ENCODE peak calls at places on chromosomes 3 and 15, in five cellular contexts. M, F, G, I and J are unnamed samples.

GRCh38 chr3:47017504-47018268 is 38.2 kb downstream of the NBEAL2 start:
- DNase-seq in M (no peak), F (no peak), G (no peak), I (peak; percentile 64), J (no peak)

GRCh38 chr3:46585799-46586693 is 19.9 kb upstream of the LRRC2 start:
- DNase-seq in M (no peak), F (no peak), G (no peak), I (no peak), J (no peak)

GRCh38 chr3:63910873-63911272 is 1.3 kb downstream of the SCAANT1 start:
- DNase-seq in M (no peak), F (no peak), G (no peak), I (no peak), J (peak; percentile 32)

GRCh38 chr3:121175083-121175482 is 267.1 kb downstream of the STXBP5L start:
- DNase-seq in M (no peak), F (no peak), G (no peak), I (no peak), J (no peak)

GRCh38 chr3:57019057-57019456 is 41.4 kb upstream of the SPATA12 start:
- DNase-seq in M (no peak), F (no peak), G (no peak), I (no peak), J (no peak)

GRCh38 chr3:125185758-125186245 is 26.7 kb downstream of the SLC12A8 start:
- DNase-seq in M (no peak), F (no peak), G (no peak), I (no peak), J (no peak)

GRCh38 chr3:124438813-124439212 is 291.4 kb upstream of the UMPS start:
- DNase-seq in M (no peak), F (no peak), G (no peak), I (no peak), J (no peak)

GRCh38 chr15:57312323-57313133 is 63.8 kb upstream of the CGNL1 start:
- DNase-seq in M (no peak), F (no peak), G (no peak), I (no peak), J (no peak)

GRCh38 chr3:109098245-109098644 is 19.7 kb downstream of the MORC1 start:
- DNase-seq in M (no peak), F (no peak), G (no peak), I (peak; percentile 4), J (no peak)

GRCh38 chr3:73399106-73399505 is 225.6 kb downstream of the PDZRN3 start:
- DNase-seq in M (no peak), F (no peak), G (no peak), I (peak; percentile 16), J (peak; percentile 41)

GRCh38 chr3:19273091-19273490 is 124.8 kb downstream of the KCNH8 start:
- DNase-seq in M (no peak), F (no peak), G (no peak), I (no peak), J (no peak)

GRCh38 chr3:20181276-20181675 is 4.7 kb downstream of the SGO1 start:
- DNase-seq in M (no peak), F (no peak), G (no peak), I (no peak), J (no peak)

GRCh38 chr3:67943546-67943945 is 289.1 kb upstream of the SUCLG2 start:
- DNase-seq in M (no peak), F (no peak), G (no peak), I (no peak), J (no peak)

GRCh38 chr3:67946446-67946845 is 292.0 kb upstream of the SUCLG2 start:
- DNase-seq in M (no peak), F (no peak), G (no peak), I (peak; percentile 46), J (no peak)

GRCh38 chr3:67947808-67948508 is 293.5 kb upstream of the SUCLG2 start:
- DNase-seq in M (no peak), F (peak; percentile 23), G (peak; percentile 29), I (peak; percentile 12), J (no peak)
- TF ChIP-seq CTCF in M (no peak), F (no peak), G (peak; percentile 38), I (no peak), J (no peak)

GRCh38 chr3:96706517-96706916 is 107.9 kb upstream of the EPHA6 start:
- DNase-seq in M (no peak), F (no peak), G (no peak), I (no peak), J (no peak)

GRCh38 chr3:96700322-96701315 is 113.8 kb upstream of the EPHA6 start:
- DNase-seq in M (no peak), F (no peak), G (no peak), I (no peak), J (no peak)
- TF ChIP-seq CTCF in M (no peak), F (peak; percentile 20), G (peak; percentile 53), I (no peak), J (no peak)

DNA sequence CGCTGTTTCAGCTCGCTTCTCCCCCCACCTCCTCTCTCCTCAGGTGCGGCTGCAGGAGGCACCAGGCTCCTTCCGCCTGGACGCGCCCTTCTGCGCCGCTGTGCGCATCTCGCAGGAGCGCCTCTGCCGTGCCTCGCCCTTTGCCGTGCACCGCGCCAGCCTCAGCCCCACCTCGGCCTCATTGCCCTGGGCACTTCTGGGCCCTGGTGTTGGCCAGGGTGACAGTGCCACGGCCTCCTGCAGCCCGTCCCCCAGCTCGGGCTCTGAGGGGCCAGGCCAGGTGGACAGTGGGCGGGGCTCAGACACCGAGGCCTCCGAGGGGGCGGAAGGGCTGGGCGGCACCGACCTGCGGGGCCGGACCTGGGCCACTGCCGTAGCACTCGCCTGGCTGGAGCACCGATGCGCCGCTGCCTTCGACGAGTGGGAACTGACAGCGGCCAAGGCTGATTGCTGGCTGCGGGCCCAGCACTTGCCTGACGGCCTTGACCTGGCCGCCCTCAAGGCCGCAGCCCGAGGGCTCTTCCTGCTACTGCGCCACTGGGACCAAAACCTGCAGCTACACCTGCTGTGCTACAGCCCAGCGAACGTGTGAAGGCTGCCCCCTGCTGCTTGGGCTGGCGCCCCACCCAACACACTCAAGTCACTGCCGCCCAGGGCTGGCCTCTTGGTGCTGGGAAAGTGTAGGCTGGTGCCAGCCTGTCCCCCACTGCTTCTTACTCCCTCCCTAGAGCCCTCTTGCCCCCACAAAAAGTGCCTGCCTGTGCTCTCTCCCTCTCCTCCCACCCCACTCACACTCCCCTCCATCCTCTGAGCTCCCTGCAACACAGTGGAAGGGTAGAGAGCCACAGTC is 7.1 kb downstream of the ALG3 start:
- DNase-seq in M (no peak), F (peak; percentile 80), G (no peak), I (peak; percentile 56), J (peak; percentile 33)
- TF ChIP-seq CTCF in M (no peak), F (peak; percentile 56), G (peak; percentile 49), I (peak; percentile 60), J (peak; percentile 40)

DNA sequence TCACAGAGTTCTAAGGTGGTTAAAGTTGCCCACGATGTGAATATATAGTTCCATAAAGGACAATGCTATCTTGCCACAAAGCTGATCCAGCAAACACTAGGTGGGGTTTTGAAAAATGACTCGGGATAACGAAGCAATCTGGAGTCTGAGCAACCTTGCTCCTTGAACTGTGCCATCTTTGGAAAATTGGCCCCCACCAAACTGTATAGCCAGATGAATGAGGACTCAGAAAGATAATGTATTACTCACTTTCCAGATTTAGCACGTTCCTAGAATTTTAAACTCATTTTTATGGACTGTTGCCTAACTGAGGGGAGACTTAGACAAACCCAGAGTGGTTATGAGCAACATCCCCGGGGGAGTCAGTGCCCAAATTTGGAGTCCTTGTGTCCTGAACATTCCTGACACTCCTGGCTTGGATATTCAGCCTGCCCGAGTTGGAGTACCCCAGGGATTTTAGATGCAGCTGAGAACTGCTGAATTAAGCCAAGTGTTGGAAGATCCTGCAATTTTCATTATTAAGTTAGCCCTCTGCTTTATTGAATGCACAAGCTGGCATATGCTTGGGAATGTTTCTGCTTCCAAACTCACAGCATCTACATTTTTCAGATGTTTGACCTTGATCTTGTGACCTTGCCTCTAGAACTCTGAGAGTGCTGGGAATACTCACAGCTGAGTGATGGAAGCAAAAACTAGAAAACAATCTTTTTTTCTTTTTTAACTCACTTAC is 8.8 kb upstream of the MAGI1 start:
- DNase-seq in M (no peak), F (no peak), G (no peak), I (peak; percentile 63), J (peak; percentile 91)
- TF ChIP-seq CTCF in M (no peak), F (no peak), G (no peak), I (peak; percentile 24), J (peak; percentile 18)

GRCh38 chr3:115086379-115086778 is 60.7 kb downstream of the ZBTB20 start:
- DNase-seq in M (no peak), F (no peak), G (no peak), I (no peak), J (no peak)

GRCh38 chr3:115081444-115081843 is 65.6 kb downstream of the ZBTB20 start:
- DNase-seq in M (no peak), F (no peak), G (no peak), I (no peak), J (no peak)

GRCh38 chr3:115084686-115085085 is 62.4 kb downstream of the ZBTB20 start:
- DNase-seq in M (no peak), F (no peak), G (no peak), I (no peak), J (no peak)

GRCh38 chr3:115087512-115087911 is 59.6 kb downstream of the ZBTB20 start:
- DNase-seq in M (no peak), F (no peak), G (no peak), I (no peak), J (no peak)

GRCh38 chr3:115085197-115085865 is 61.8 kb downstream of the ZBTB20 start:
- DNase-seq in M (no peak), F (no peak), G (no peak), I (no peak), J (peak; percentile 36)
- TF ChIP-seq CTCF in M (no peak), F (peak; percentile 63), G (peak; percentile 47), I (peak; percentile 37), J (peak; percentile 43)

GRCh38 chr3:152961323-152961722 is 126.4 kb downstream of the P2RY1 start:
- DNase-seq in M (no peak), F (no peak), G (no peak), I (peak; percentile 55), J (peak; percentile 49)
- TF ChIP-seq CTCF in M (no peak), F (peak; percentile 49), G (peak; percentile 70), I (peak; percentile 45), J (peak; percentile 48)